ENCODE peak calls at places on chromosomes 6 and 20, in four cellular contexts. One of them, this sample, is unnamed.
A peak's percentile ranks its signal among the peaks of the same experiment; 100 is the strongest.

GRCh38 chr20:3181270-3181669 is 7.9 kb upstream of the LZTS3 start:
- DNase-seq in activated B cell treated with CpG ODN at 0.5 μM for 24 hours: no peak
- DNase-seq in SK-N-SH: no peak
- DNase-seq in astrocyte of the spinal cord: no peak
- DNase-seq in this sample: no peak

GRCh38 chr20:46549188-46549967 is 1.1 kb downstream of the OCSTAMP start:
- DNase-seq in activated B cell treated with CpG ODN at 0.5 μM for 24 hours: no peak
- DNase-seq in SK-N-SH: no peak
- DNase-seq in astrocyte of the spinal cord: no peak
- DNase-seq in this sample: no peak

GRCh38 chr6:133396630-133397335 is 155.6 kb downstream of the EYA4 start:
- DNase-seq in activated B cell treated with CpG ODN at 0.5 μM for 24 hours: no peak
- DNase-seq in SK-N-SH: no peak
- DNase-seq in astrocyte of the spinal cord: peak; percentile 5
- DNase-seq in this sample: no peak

GRCh38 chr6:2684059-2684749 is 66.5 kb downstream of the MYLK4 start:
- DNase-seq in activated B cell treated with CpG ODN at 0.5 μM for 24 hours: no peak
- DNase-seq in SK-N-SH: no peak
- DNase-seq in astrocyte of the spinal cord: peak; percentile 66
- DNase-seq in this sample: no peak

GRCh38 chr6:67501738-67502137 is 1133.3 kb upstream of the ADGRB3 start:
- DNase-seq in activated B cell treated with CpG ODN at 0.5 μM for 24 hours: no peak
- DNase-seq in SK-N-SH: no peak
- DNase-seq in astrocyte of the spinal cord: no peak
- DNase-seq in this sample: no peak

GRCh38 chr6:119322034-119322433 is 27.5 kb downstream of the MAN1A1 start:
- DNase-seq in activated B cell treated with CpG ODN at 0.5 μM for 24 hours: no peak
- DNase-seq in SK-N-SH: no peak
- DNase-seq in astrocyte of the spinal cord: no peak
- DNase-seq in this sample: no peak

GRCh38 chr6:21587925-21588811 is 5.4 kb upstream of the SOX4 start:
- DNase-seq in activated B cell treated with CpG ODN at 0.5 μM for 24 hours: peak; percentile 47
- DNase-seq in SK-N-SH: peak; percentile 74
- DNase-seq in astrocyte of the spinal cord: peak; percentile 64
- DNase-seq in this sample: peak; percentile 78

GRCh38 chr6:10347561-10348327 is 67.1 kb downstream of the TFAP2A start:
- DNase-seq in activated B cell treated with CpG ODN at 0.5 μM for 24 hours: no peak
- DNase-seq in SK-N-SH: no peak
- DNase-seq in astrocyte of the spinal cord: no peak
- DNase-seq in this sample: no peak

GRCh38 chr6:17835784-17836183 is 129.1 kb upstream of the NUP153 start:
- DNase-seq in activated B cell treated with CpG ODN at 0.5 μM for 24 hours: no peak
- DNase-seq in SK-N-SH: no peak
- DNase-seq in astrocyte of the spinal cord: no peak
- DNase-seq in this sample: no peak

GRCh38 chr6:506920-507523 is 115.5 kb downstream of the IRF4 start:
- DNase-seq in activated B cell treated with CpG ODN at 0.5 μM for 24 hours: no peak
- DNase-seq in SK-N-SH: no peak
- DNase-seq in astrocyte of the spinal cord: no peak
- DNase-seq in this sample: no peak

GRCh38 chr20:21508230-21509078 is 5.4 kb downstream of the NKX2-2 start:
- DNase-seq in activated B cell treated with CpG ODN at 0.5 μM for 24 hours: no peak
- DNase-seq in SK-N-SH: peak; percentile 20
- DNase-seq in astrocyte of the spinal cord: no peak
- DNase-seq in this sample: no peak

GRCh38 chr6:1597924-1598323 is 11.8 kb upstream of the FOXC1 start:
- DNase-seq in activated B cell treated with CpG ODN at 0.5 μM for 24 hours: no peak
- DNase-seq in SK-N-SH: no peak
- DNase-seq in astrocyte of the spinal cord: no peak
- DNase-seq in this sample: no peak

GRCh38 chr20:43925215-43925614 is 10.6 kb downstream of the TOX2 start:
- DNase-seq in activated B cell treated with CpG ODN at 0.5 μM for 24 hours: no peak
- DNase-seq in SK-N-SH: no peak
- DNase-seq in astrocyte of the spinal cord: no peak
- DNase-seq in this sample: no peak

GRCh38 chr20:8589956-8590355 is 457.9 kb downstream of the PLCB1 start:
- DNase-seq in activated B cell treated with CpG ODN at 0.5 μM for 24 hours: no peak
- DNase-seq in SK-N-SH: no peak
- DNase-seq in astrocyte of the spinal cord: peak; percentile 10
- DNase-seq in this sample: no peak

GRCh38 chr6:45569210-45569945 is 191.6 kb upstream of the SUPT3H start:
- DNase-seq in activated B cell treated with CpG ODN at 0.5 μM for 24 hours: no peak
- DNase-seq in SK-N-SH: no peak
- DNase-seq in astrocyte of the spinal cord: no peak
- DNase-seq in this sample: no peak

GRCh38 chr6:108966855-108967755 is 118.9 kb downstream of the ARMC2 start:
- DNase-seq in activated B cell treated with CpG ODN at 0.5 μM for 24 hours: no peak
- DNase-seq in SK-N-SH: peak; percentile 47
- DNase-seq in astrocyte of the spinal cord: peak; percentile 28
- DNase-seq in this sample: no peak

GRCh38 chr6:149043476-149044130 is 273.9 kb upstream of the TAB2 start:
- DNase-seq in activated B cell treated with CpG ODN at 0.5 μM for 24 hours: no peak
- DNase-seq in SK-N-SH: peak; percentile 65
- DNase-seq in astrocyte of the spinal cord: no peak
- DNase-seq in this sample: no peak

GRCh38 chr20:22567944-22568871 is 16.2 kb downstream of the FOXA2 start:
- DNase-seq in activated B cell treated with CpG ODN at 0.5 μM for 24 hours: no peak
- DNase-seq in SK-N-SH: no peak
- DNase-seq in astrocyte of the spinal cord: no peak
- DNase-seq in this sample: no peak

GRCh38 chr20:60921021-60921622 is 330.9 kb upstream of the CDH4 start:
- DNase-seq in activated B cell treated with CpG ODN at 0.5 μM for 24 hours: no peak
- DNase-seq in SK-N-SH: no peak
- DNase-seq in astrocyte of the spinal cord: peak; percentile 4
- DNase-seq in this sample: no peak

GRCh38 chr20:62914970-62915457 is 11.3 kb downstream of the DIDO1 start:
- DNase-seq in activated B cell treated with CpG ODN at 0.5 μM for 24 hours: no peak
- DNase-seq in SK-N-SH: peak; percentile 49
- DNase-seq in astrocyte of the spinal cord: peak; percentile 55
- DNase-seq in this sample: no peak

GRCh38 chr6:766625-767024 is 73.7 kb upstream of the EXOC2 start:
- DNase-seq in activated B cell treated with CpG ODN at 0.5 μM for 24 hours: no peak
- DNase-seq in SK-N-SH: no peak
- DNase-seq in astrocyte of the spinal cord: no peak
- DNase-seq in this sample: no peak

GRCh38 chr6:39983193-39983592 is 48.9 kb upstream of the MOCS1 start:
- DNase-seq in activated B cell treated with CpG ODN at 0.5 μM for 24 hours: no peak
- DNase-seq in SK-N-SH: no peak
- DNase-seq in astrocyte of the spinal cord: no peak
- DNase-seq in this sample: no peak

GRCh38 chr20:51258582-51259175 is 235.8 kb upstream of the KCNG1 start:
- DNase-seq in activated B cell treated with CpG ODN at 0.5 μM for 24 hours: no peak
- DNase-seq in SK-N-SH: no peak
- DNase-seq in astrocyte of the spinal cord: peak; percentile 11
- DNase-seq in this sample: no peak

GRCh38 chr20:12051206-12052163 is 133.8 kb downstream of the BTBD3 start:
- DNase-seq in activated B cell treated with CpG ODN at 0.5 μM for 24 hours: no peak
- DNase-seq in SK-N-SH: no peak
- DNase-seq in astrocyte of the spinal cord: no peak
- DNase-seq in this sample: no peak

GRCh38 chr6:33896391-33897192 is 92.8 kb upstream of the MLN start:
- DNase-seq in activated B cell treated with CpG ODN at 0.5 μM for 24 hours: no peak
- DNase-seq in SK-N-SH: no peak
- DNase-seq in astrocyte of the spinal cord: peak; percentile 7
- DNase-seq in this sample: no peak

GRCh38 chr6:132161283-132161682 is 210.1 kb upstream of the CCN2 start:
- DNase-seq in activated B cell treated with CpG ODN at 0.5 μM for 24 hours: no peak
- DNase-seq in SK-N-SH: no peak
- DNase-seq in astrocyte of the spinal cord: peak; percentile 63
- DNase-seq in this sample: no peak

GRCh38 chr20:56552911-56553629 is 20.0 kb downstream of the FAM209B start:
- DNase-seq in activated B cell treated with CpG ODN at 0.5 μM for 24 hours: no peak
- DNase-seq in SK-N-SH: no peak
- DNase-seq in astrocyte of the spinal cord: no peak
- DNase-seq in this sample: no peak

GRCh38 chr6:35508542-35508941 is 4.2 kb downstream of the TULP1 start:
- DNase-seq in activated B cell treated with CpG ODN at 0.5 μM for 24 hours: no peak
- DNase-seq in SK-N-SH: no peak
- DNase-seq in astrocyte of the spinal cord: no peak
- DNase-seq in this sample: no peak

GRCh38 chr6:134287863-134288537 is 29.9 kb downstream of the SGK1 start:
- DNase-seq in activated B cell treated with CpG ODN at 0.5 μM for 24 hours: no peak
- DNase-seq in SK-N-SH: no peak
- DNase-seq in astrocyte of the spinal cord: no peak
- DNase-seq in this sample: no peak

GRCh38 chr6:36873115-36873514 is 1.5 kb downstream of the PPIL1 start:
- DNase-seq in activated B cell treated with CpG ODN at 0.5 μM for 24 hours: no peak
- DNase-seq in SK-N-SH: no peak
- DNase-seq in astrocyte of the spinal cord: no peak
- DNase-seq in this sample: no peak

GRCh38 chr6:36874016-36874442 is 574 bp downstream of the PPIL1 start:
- DNase-seq in activated B cell treated with CpG ODN at 0.5 μM for 24 hours: no peak
- DNase-seq in SK-N-SH: no peak
- DNase-seq in astrocyte of the spinal cord: no peak
- DNase-seq in this sample: no peak

GRCh38 chr6:36875250-36875633 is 639 bp upstream of the PPIL1 start:
- DNase-seq in activated B cell treated with CpG ODN at 0.5 μM for 24 hours: no peak
- DNase-seq in SK-N-SH: no peak
- DNase-seq in astrocyte of the spinal cord: no peak
- DNase-seq in this sample: no peak

GRCh38 chr6:36873612-36874011 is 991 bp downstream of the PPIL1 start:
- DNase-seq in activated B cell treated with CpG ODN at 0.5 μM for 24 hours: no peak
- DNase-seq in SK-N-SH: peak; percentile 54
- DNase-seq in astrocyte of the spinal cord: no peak
- DNase-seq in this sample: no peak

GRCh38 chr6:36874443-36875249 is at the start of gene PPIL1:
- DNase-seq in activated B cell treated with CpG ODN at 0.5 μM for 24 hours: peak; percentile 83
- DNase-seq in SK-N-SH: peak; percentile 94
- DNase-seq in astrocyte of the spinal cord: peak; percentile 94
- DNase-seq in this sample: peak; percentile 86
- TF ChIP-seq CTCF in activated B cell treated with CpG ODN at 0.5 μM for 24 hours: no peak
- TF ChIP-seq CTCF in SK-N-SH: no peak
- TF ChIP-seq CTCF in astrocyte of the spinal cord: no peak
- TF ChIP-seq CTCF in this sample: peak; percentile 48

GRCh38 chr20:16703570-16703969 is 26.3 kb upstream of the SNRPB2 start:
- DNase-seq in activated B cell treated with CpG ODN at 0.5 μM for 24 hours: no peak
- DNase-seq in SK-N-SH: no peak
- DNase-seq in astrocyte of the spinal cord: no peak
- DNase-seq in this sample: no peak

GRCh38 chr20:16694176-16694575 is 35.6 kb upstream of the SNRPB2 start:
- DNase-seq in activated B cell treated with CpG ODN at 0.5 μM for 24 hours: no peak
- DNase-seq in SK-N-SH: no peak
- DNase-seq in astrocyte of the spinal cord: no peak
- DNase-seq in this sample: no peak

GRCh38 chr20:16701296-16701695 is 28.5 kb upstream of the SNRPB2 start:
- DNase-seq in activated B cell treated with CpG ODN at 0.5 μM for 24 hours: no peak
- DNase-seq in SK-N-SH: no peak
- DNase-seq in astrocyte of the spinal cord: no peak
- DNase-seq in this sample: no peak

GRCh38 chr20:16695633-16696032 is 34.2 kb upstream of the SNRPB2 start:
- DNase-seq in activated B cell treated with CpG ODN at 0.5 μM for 24 hours: no peak
- DNase-seq in SK-N-SH: no peak
- DNase-seq in astrocyte of the spinal cord: no peak
- DNase-seq in this sample: no peak

GRCh38 chr20:16699287-16699686 is 30.5 kb upstream of the SNRPB2 start:
- DNase-seq in activated B cell treated with CpG ODN at 0.5 μM for 24 hours: no peak
- DNase-seq in SK-N-SH: peak; percentile 10
- DNase-seq in astrocyte of the spinal cord: no peak
- DNase-seq in this sample: no peak
- TF ChIP-seq CTCF in activated B cell treated with CpG ODN at 0.5 μM for 24 hours: no peak
- TF ChIP-seq CTCF in SK-N-SH: no peak
- TF ChIP-seq CTCF in astrocyte of the spinal cord: no peak
- TF ChIP-seq CTCF in this sample: peak; percentile 27

DNA sequence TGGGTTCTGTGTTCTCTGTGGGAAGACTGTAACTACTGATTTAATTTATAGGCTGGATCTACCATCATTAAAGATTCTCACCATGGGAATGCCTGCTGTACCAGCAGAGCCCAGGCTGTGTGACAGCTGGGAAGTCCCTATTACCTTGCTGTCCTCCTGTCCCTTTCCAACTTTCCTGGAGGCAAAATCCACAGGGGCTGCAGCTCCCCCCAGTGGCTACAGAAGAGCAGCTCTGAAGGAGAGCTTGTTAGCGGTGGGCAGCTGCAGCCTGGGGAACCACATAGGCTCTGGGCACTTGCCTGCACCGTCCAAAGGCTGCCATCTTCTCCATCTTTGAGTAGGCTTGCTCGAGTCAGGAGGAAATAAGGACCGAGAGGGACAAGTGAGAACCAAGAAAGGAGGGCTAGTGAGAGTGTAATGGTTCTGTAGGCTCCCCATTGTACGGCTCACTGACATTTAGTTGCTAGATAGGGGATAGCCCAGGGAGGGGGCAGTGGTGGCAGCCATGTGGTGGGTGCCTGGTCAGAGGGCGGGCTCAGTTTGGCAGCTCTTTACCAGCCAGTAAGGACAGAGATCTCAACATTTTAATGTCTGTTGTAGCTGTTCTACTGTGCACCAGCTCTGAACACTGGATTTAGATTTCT is 155.1 kb upstream of the MLIP start:
- DNase-seq in activated B cell treated with CpG ODN at 0.5 μM for 24 hours: no peak
- DNase-seq in SK-N-SH: no peak
- DNase-seq in astrocyte of the spinal cord: peak; percentile 48
- DNase-seq in this sample: no peak
- TF ChIP-seq CTCF in activated B cell treated with CpG ODN at 0.5 μM for 24 hours: no peak
- TF ChIP-seq CTCF in SK-N-SH: peak; percentile 34
- TF ChIP-seq CTCF in astrocyte of the spinal cord: peak; percentile 77
- TF ChIP-seq CTCF in this sample: peak; percentile 78

GRCh38 chr6:64010010-64010409 is 374.4 kb downstream of the PHF3 start:
- DNase-seq in activated B cell treated with CpG ODN at 0.5 μM for 24 hours: no peak
- DNase-seq in SK-N-SH: no peak
- DNase-seq in astrocyte of the spinal cord: no peak
- DNase-seq in this sample: no peak

GRCh38 chr6:64013061-64013410 is 377.4 kb downstream of the PHF3 start:
- DNase-seq in activated B cell treated with CpG ODN at 0.5 μM for 24 hours: no peak
- DNase-seq in SK-N-SH: peak; percentile 32
- DNase-seq in astrocyte of the spinal cord: peak; percentile 21
- DNase-seq in this sample: no peak

GRCh38 chr6:64014581-64014980 is 379.0 kb downstream of the PHF3 start:
- DNase-seq in activated B cell treated with CpG ODN at 0.5 μM for 24 hours: no peak
- DNase-seq in SK-N-SH: no peak
- DNase-seq in astrocyte of the spinal cord: no peak
- DNase-seq in this sample: no peak

GRCh38 chr6:64010646-64011045 is 375.0 kb downstream of the PHF3 start:
- DNase-seq in activated B cell treated with CpG ODN at 0.5 μM for 24 hours: no peak
- DNase-seq in SK-N-SH: no peak
- DNase-seq in astrocyte of the spinal cord: no peak
- DNase-seq in this sample: no peak

GRCh38 chr6:64012351-64013060 is 376.9 kb downstream of the PHF3 start:
- DNase-seq in activated B cell treated with CpG ODN at 0.5 μM for 24 hours: no peak
- DNase-seq in SK-N-SH: peak; percentile 75
- DNase-seq in astrocyte of the spinal cord: peak; percentile 59
- DNase-seq in this sample: no peak
- TF ChIP-seq CTCF in activated B cell treated with CpG ODN at 0.5 μM for 24 hours: no peak
- TF ChIP-seq CTCF in SK-N-SH: peak; percentile 97
- TF ChIP-seq CTCF in astrocyte of the spinal cord: peak; percentile 77
- TF ChIP-seq CTCF in this sample: peak; percentile 84

DNA sequence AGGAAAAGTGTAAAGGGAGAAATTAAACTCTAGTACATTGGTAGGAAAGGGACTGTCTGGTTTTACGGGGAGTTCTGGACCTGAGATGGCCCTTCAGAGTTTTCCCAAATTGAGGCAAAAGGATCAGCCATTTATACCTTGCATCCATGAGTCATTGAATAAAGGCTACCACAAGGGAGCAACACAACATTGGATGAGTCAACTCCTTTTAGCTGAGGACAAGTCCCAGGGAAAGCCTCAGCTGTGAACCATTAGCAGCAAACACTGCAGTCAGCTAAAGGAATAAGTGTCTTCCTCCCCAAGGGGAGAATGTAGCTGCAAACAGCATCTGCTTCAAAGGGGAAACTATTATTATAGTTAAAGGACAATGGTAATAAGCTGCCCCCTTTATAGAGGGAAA is 468.7 kb upstream of the ID4 start:
- DNase-seq in activated B cell treated with CpG ODN at 0.5 μM for 24 hours: no peak
- DNase-seq in SK-N-SH: no peak
- DNase-seq in astrocyte of the spinal cord: peak; percentile 64
- DNase-seq in this sample: no peak
- TF ChIP-seq CTCF in activated B cell treated with CpG ODN at 0.5 μM for 24 hours: no peak
- TF ChIP-seq CTCF in SK-N-SH: no peak
- TF ChIP-seq CTCF in astrocyte of the spinal cord: no peak
- TF ChIP-seq CTCF in this sample: no peak